ENCODE peak calls at places on chromosomes 5 and 9, in six cellular contexts. A is adipocyte; C is lower leg skin; G is stimulated activated effector memory CD8-positive, alpha-beta T cell treated with anti-CD3 and anti-CD28 coated beads, Interleukin-12 subunit alpha, Interleukin-12 subunit beta, amount 100 ng/mL, for 72 hours; V is esophagus squamous epithelium; Q is T-helper 9 cell. T is an unnamed sample.

GRCh38 chr9:93260290-93261066 is 76.5 kb downstream of the WNK2 start:
- DNase-seq in A (no peak), C (peak; percentile 11), G (peak; percentile 36), V (no peak), Q (no peak), T (no peak)

GRCh38 chr5:56112526-56113121 is 117.9 kb upstream of the IL6ST start:
- DNase-seq in A (peak; percentile 92), C (no peak), G (no peak), V (no peak), Q (no peak), T (no peak)

GRCh38 chr5:145362261-145362660 is 472.9 kb downstream of the PRELID2 start:
- DNase-seq in A (peak; percentile 66), C (no peak), G (no peak), V (no peak), Q (no peak), T (no peak)

GRCh38 chr9:95696701-95697100 is 178.8 kb upstream of the ERCC6L2 start:
- DNase-seq in A (no peak), C (no peak), G (no peak), V (no peak), Q (no peak), T (no peak)

GRCh38 chr5:142171270-142171669 is 62.7 kb downstream of the NDFIP1 start:
- DNase-seq in A (no peak), C (no peak), G (no peak), V (no peak), Q (no peak), T (no peak)

GRCh38 chr9:4315582-4316215 is 15.8 kb upstream of the GLIS3 start:
- DNase-seq in A (peak; percentile 88), C (peak; percentile 64), G (peak; percentile 84), V (no peak), Q (peak; percentile 64), T (peak; percentile 55)

GRCh38 chr9:114960276-114960675 is 29.9 kb upstream of the TNFSF8 start:
- DNase-seq in A (no peak), C (no peak), G (no peak), V (no peak), Q (no peak), T (no peak)

GRCh38 chr9:115109486-115109885 is 8.5 kb downstream of the TNC start:
- DNase-seq in A (peak; percentile 59), C (no peak), G (no peak), V (no peak), Q (no peak), T (no peak)

GRCh38 chr9:96156578-96156977 is 145.4 kb downstream of the HSD17B3 start:
- DNase-seq in A (no peak), C (no peak), G (no peak), V (no peak), Q (no peak), T (no peak)

GRCh38 chr9:27529316-27530278 is at the start of gene MOB3B:
- DNase-seq in A (peak; percentile 86), C (peak; percentile 81), G (peak; percentile 83), V (peak; percentile 7), Q (peak; percentile 74), T (peak; percentile 79)

GRCh38 chr5:54357371-54358058 is 47.1 kb upstream of the ARL15 start:
- DNase-seq in A (peak; percentile 42), C (no peak), G (no peak), V (no peak), Q (no peak), T (no peak)

GRCh38 chr5:123610665-123611406 is 98.9 kb downstream of the CSNK1G3 start:
- DNase-seq in A (peak; percentile 88), C (peak; percentile 21), G (no peak), V (no peak), Q (peak; percentile 2), T (peak; percentile 0)

GRCh38 chr9:95626885-95627558 is 110.3 kb upstream of the PTCH1 start:
- DNase-seq in A (no peak), C (peak; percentile 25), G (no peak), V (no peak), Q (no peak), T (no peak)

GRCh38 chr9:35909687-35910612 is 660 bp downstream of the SPAAR start:
- DNase-seq in A (no peak), C (no peak), G (peak; percentile 40), V (no peak), Q (no peak), T (no peak)

GRCh38 chr5:110323357-110323756 is 403.1 kb downstream of the TMEM232 start:
- DNase-seq in A (no peak), C (no peak), G (no peak), V (no peak), Q (no peak), T (no peak)

GRCh38 chr5:29005386-29005785 is 1967.0 kb upstream of the CDH9 start:
- DNase-seq in A (no peak), C (no peak), G (no peak), V (no peak), Q (no peak), T (no peak)

GRCh38 chr5:142984016-142984415 is 213.8 kb downstream of the ARHGAP26 start:
- DNase-seq in A (no peak), C (no peak), G (no peak), V (no peak), Q (no peak), T (no peak)

GRCh38 chr5:179406031-179406681 is 60.9 kb upstream of the ADAMTS2 start:
- DNase-seq in A (peak; percentile 38), C (no peak), G (no peak), V (no peak), Q (no peak), T (no peak)

GRCh38 chr5:137954131-137954879 is 65.0 kb downstream of the PKD2L2 start:
- DNase-seq in A (peak; percentile 94), C (peak; percentile 15), G (no peak), V (no peak), Q (no peak), T (no peak)

GRCh38 chr5:92518318-92518913 is 1062.6 kb downstream of the NR2F1-AS1 start:
- DNase-seq in A (peak; percentile 13), C (no peak), G (no peak), V (no peak), Q (no peak), T (no peak)

GRCh38 chr5:173594061-173594460 is 22.4 kb downstream of the BOD1 start:
- DNase-seq in A (no peak), C (no peak), G (no peak), V (no peak), Q (no peak), T (no peak)